ENCODE peak calls at places on chromosomes 6 and 20, in six cellular contexts. One of them, this sample, is unnamed. For H3K4me1, the result is how much of the 10 kb centered on the place peaks cover.

GRCh38 chr20:19978511-19979210 is 38.5 kb upstream of the NAA20 start:
- DNase-seq in Peyer's patch: no peak
- DNase-seq in A549: no peak
- DNase-seq in transverse colon: no peak
- DNase-seq in uterus: no peak
- DNase-seq in lung: no peak
- DNase-seq in this sample: no peak

GRCh38 chr6:137236581-137237355 is 17.6 kb upstream of the IFNGR1 start:
- DNase-seq in uterus: no peak
- DNase-seq in transverse colon: no peak
- DNase-seq in lung: no peak
- DNase-seq in A549: no peak
- DNase-seq in Peyer's patch: no peak
- DNase-seq in this sample: no peak

GRCh38 chr20:41136336-41136694 is 1.0 kb upstream of the PLCG1 start:
- DNase-seq in A549: no peak
- DNase-seq in uterus: no peak
- DNase-seq in transverse colon: no peak
- DNase-seq in Peyer's patch: no peak
- DNase-seq in lung: no peak
- DNase-seq in this sample: no peak

GRCh38 chr6:45486739-45487138 is 109.0 kb upstream of the SUPT3H start:
- DNase-seq in Peyer's patch: no peak
- DNase-seq in A549: no peak
- DNase-seq in lung: no peak
- DNase-seq in uterus: no peak
- DNase-seq in transverse colon: no peak
- DNase-seq in this sample: no peak

GRCh38 chr6:100479180-100480035 is 14.7 kb upstream of the SIM1 start:
- DNase-seq in transverse colon: no peak
- DNase-seq in A549: no peak
- DNase-seq in lung: no peak
- DNase-seq in Peyer's patch: no peak
- DNase-seq in uterus: no peak
- DNase-seq in this sample: no peak

GRCh38 chr6:7215140-7215539 is 97.9 kb downstream of the SSR1 start:
- DNase-seq in Peyer's patch: no peak
- DNase-seq in A549: no peak
- DNase-seq in uterus: no peak
- DNase-seq in transverse colon: no peak
- DNase-seq in lung: no peak
- DNase-seq in this sample: no peak

GRCh38 chr6:56850618-56851017 is 104.3 kb upstream of the BEND6 start:
- DNase-seq in A549: no peak
- DNase-seq in lung: no peak
- DNase-seq in Peyer's patch: no peak
- DNase-seq in uterus: no peak
- DNase-seq in transverse colon: no peak
- DNase-seq in this sample: no peak

GRCh38 chr20:6525447-6526303 is 241.8 kb upstream of the BMP2 start:
- DNase-seq in uterus: no peak
- DNase-seq in A549: no peak
- DNase-seq in transverse colon: no peak
- DNase-seq in lung: no peak
- DNase-seq in Peyer's patch: no peak
- DNase-seq in this sample: no peak

GRCh38 chr20:46134716-46135115 is 16.6 kb downstream of the CD40 start:
- DNase-seq in A549: no peak
- DNase-seq in uterus: no peak
- DNase-seq in lung: no peak
- DNase-seq in transverse colon: no peak
- DNase-seq in Peyer's patch: no peak
- DNase-seq in this sample: no peak

GRCh38 chr6:24640166-24640565 is 5.8 kb downstream of the KIAA0319 start:
- DNase-seq in A549: no peak
- DNase-seq in Peyer's patch: no peak
- DNase-seq in uterus: no peak
- DNase-seq in transverse colon: no peak
- DNase-seq in lung: no peak
- DNase-seq in this sample: no peak

GRCh38 chr6:158081657-158081935 is 86.5 kb downstream of the SERAC1 start:
- DNase-seq in A549: no peak
- DNase-seq in lung: no peak
- DNase-seq in transverse colon: no peak
- DNase-seq in Peyer's patch: no peak
- DNase-seq in uterus: no peak
- DNase-seq in this sample: no peak

GRCh38 chr6:169368200-169368599 is 114.6 kb upstream of the THBS2 start:
- DNase-seq in Peyer's patch: no peak
- DNase-seq in transverse colon: no peak
- DNase-seq in lung: no peak
- DNase-seq in uterus: no peak
- DNase-seq in A549: no peak
- DNase-seq in this sample: no peak

GRCh38 chr20:57061058-57061900 is 205.2 kb downstream of the BMP7 start:
- DNase-seq in transverse colon: no peak
- DNase-seq in Peyer's patch: peak
- DNase-seq in A549: peak
- DNase-seq in uterus: peak
- DNase-seq in lung: no peak
- DNase-seq in this sample: no peak

GRCh38 chr20:22583773-22584629 is at the start of gene FOXA2:
- DNase-seq in A549: peak
- DNase-seq in Peyer's patch: no peak
- DNase-seq in uterus: no peak
- DNase-seq in transverse colon: peak
- DNase-seq in lung: peak
- DNase-seq in this sample: no peak

GRCh38 chr6:159726918-159727716 is at the start of gene WTAP:
- DNase-seq in transverse colon: peak
- DNase-seq in Peyer's patch: peak
- DNase-seq in lung: peak
- DNase-seq in A549: peak
- DNase-seq in uterus: peak
- DNase-seq in this sample: peak

GRCh38 chr20:60009318-60009717 is 51.1 kb downstream of the CDH26 start:
- DNase-seq in uterus: no peak
- DNase-seq in lung: peak
- DNase-seq in A549: no peak
- DNase-seq in transverse colon: no peak
- DNase-seq in Peyer's patch: no peak
- DNase-seq in this sample: no peak

GRCh38 chr20:60060593-60060992 is 102.4 kb downstream of the CDH26 start:
- DNase-seq in Peyer's patch: no peak
- DNase-seq in transverse colon: no peak
- DNase-seq in uterus: no peak
- DNase-seq in lung: no peak
- DNase-seq in A549: no peak
- DNase-seq in this sample: no peak

DNA sequence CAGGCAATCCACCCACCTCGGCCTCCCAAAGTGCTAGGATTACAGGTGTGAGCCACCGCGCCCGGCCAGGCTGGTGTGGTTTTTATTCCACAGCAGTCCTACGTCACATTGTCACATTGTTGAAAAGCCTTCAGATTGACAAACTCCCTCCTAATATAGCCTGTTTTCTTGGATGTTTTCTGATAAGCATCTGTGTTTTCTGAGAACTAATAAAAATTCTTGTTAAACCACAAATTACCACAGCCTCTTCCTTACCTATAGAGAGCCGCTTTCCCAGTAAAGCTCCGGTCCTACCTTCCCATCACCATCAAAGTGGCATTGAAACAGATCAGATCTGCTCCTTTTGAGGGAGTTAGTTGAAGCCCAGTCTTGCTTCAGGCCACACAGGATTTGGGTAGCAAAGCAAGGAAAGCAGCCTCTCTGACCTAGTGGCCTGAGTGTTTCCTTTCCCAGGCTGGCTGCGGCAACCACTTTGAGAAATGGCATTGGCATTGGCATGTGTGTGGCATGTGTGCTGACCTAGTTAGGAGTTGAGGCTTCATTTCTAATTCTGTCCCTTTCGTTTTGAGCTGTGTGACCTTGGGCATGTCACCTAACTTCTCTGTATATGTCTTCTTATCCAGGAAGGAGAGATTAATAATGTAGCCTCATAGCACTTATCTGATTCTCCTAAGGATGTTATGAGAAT is 1.7 kb upstream of the PKIG start:
- DNase-seq in uterus: no peak
- DNase-seq in transverse colon: no peak
- DNase-seq in A549: no peak
- DNase-seq in Peyer's patch: no peak
- DNase-seq in lung: no peak
- DNase-seq in this sample: no peak
- H3K27ac ChIP-seq in uterus: peak
- H3K27ac ChIP-seq in transverse colon: peak
- H3K27ac ChIP-seq in A549: no peak
- H3K27ac ChIP-seq in Peyer's patch: peak
- H3K27ac ChIP-seq in lung: peak
- H3K27ac ChIP-seq in this sample: no peak

GRCh38 chr6:17705428-17705777 is 1.3 kb downstream of the NUP153 start:
- DNase-seq in lung: peak
- DNase-seq in transverse colon: peak
- DNase-seq in Peyer's patch: no peak
- DNase-seq in A549: peak
- DNase-seq in uterus: peak
- DNase-seq in this sample: no peak

GRCh38 chr6:17703256-17703694 is 3.5 kb downstream of the NUP153 start:
- DNase-seq in lung: no peak
- DNase-seq in A549: no peak
- DNase-seq in uterus: peak
- DNase-seq in Peyer's patch: no peak
- DNase-seq in transverse colon: no peak
- DNase-seq in this sample: no peak

GRCh38 chr6:17707371-17707651 is 586 bp upstream of the NUP153 start:
- DNase-seq in A549: no peak
- DNase-seq in transverse colon: no peak
- DNase-seq in uterus: no peak
- DNase-seq in Peyer's patch: no peak
- DNase-seq in lung: no peak
- DNase-seq in this sample: no peak

GRCh38 chr6:17706580-17707370 is at the start of gene NUP153:
- DNase-seq in uterus: peak
- DNase-seq in transverse colon: peak
- DNase-seq in Peyer's patch: peak
- DNase-seq in lung: peak
- DNase-seq in A549: peak
- DNase-seq in this sample: peak

DNA sequence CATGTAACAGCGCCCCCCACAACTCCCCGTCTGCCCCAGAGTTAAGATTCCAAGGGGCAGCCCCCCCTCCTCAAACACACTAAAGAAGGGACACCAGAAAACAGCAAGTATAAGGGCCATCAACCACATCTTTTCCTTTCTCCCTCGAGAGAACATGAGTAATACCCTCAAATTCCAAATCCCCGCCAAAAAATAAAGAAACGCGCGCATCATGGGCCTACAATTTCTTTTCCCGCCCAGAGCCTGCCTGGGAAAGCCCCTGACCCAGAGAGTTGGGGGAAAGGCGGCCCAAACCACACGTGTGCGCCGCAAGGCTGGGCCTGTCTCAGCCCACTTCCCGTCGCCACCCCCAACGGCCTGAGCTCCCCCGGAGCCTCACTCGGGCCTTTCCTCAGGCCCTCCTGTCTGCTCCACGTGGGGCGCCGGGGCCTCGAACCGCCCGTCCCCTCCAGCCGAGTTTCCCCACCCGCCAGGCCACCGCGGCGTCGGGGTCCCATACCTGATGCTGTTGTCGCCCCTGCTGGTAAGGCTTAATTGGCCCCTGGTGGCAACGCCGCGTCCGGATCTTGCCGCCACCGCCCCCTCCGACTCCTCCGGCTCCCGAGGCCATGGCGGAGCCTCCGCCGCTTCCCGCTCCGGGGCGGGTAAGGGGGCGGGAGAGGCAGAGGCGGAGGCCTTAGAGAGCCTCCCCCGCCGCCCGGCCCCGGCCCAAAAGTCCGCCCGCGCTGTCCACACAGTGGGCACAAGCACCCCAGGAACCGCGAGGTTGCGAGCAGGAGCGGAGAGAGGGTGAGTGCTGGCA is 746 bp downstream of the NUP153 start:
- DNase-seq in Peyer's patch: peak
- DNase-seq in uterus: peak
- DNase-seq in A549: peak
- DNase-seq in lung: peak
- DNase-seq in transverse colon: peak
- DNase-seq in this sample: peak
- TF ChIP-seq CTCF in Peyer's patch: no peak
- TF ChIP-seq CTCF in uterus: peak
- TF ChIP-seq CTCF in A549: no peak
- TF ChIP-seq CTCF in lung: no peak
- TF ChIP-seq CTCF in transverse colon: no peak
- TF ChIP-seq CTCF in this sample: no peak

DNA sequence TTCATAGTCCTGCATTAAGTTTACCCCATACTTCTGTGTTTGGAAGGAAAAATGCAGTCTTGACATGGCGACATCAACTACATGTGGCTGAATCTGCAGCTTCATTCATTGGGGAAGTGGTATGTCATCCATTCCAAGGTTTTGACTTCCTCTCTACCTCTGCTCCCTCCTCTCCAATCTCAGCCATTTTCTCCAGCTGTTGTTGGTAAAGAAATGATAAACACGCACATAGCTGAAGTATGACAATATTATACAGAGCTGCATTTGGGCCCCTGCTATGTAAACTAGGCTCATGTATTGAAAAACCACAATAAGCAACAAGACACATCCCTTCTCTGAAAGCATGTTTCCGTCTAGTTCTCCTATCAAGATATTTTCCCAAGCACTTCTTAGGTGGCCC is 39.2 kb upstream of the NEDD9 start:
- DNase-seq in Peyer's patch: no peak
- DNase-seq in transverse colon: no peak
- DNase-seq in A549: no peak
- DNase-seq in uterus: no peak
- DNase-seq in lung: no peak
- DNase-seq in this sample: no peak
- H3K4me1 ChIP-seq in Peyer's patch: under half
- H3K4me1 ChIP-seq in transverse colon: under half
- H3K4me1 ChIP-seq in A549: half or more
- H3K4me1 ChIP-seq in uterus: under half
- H3K4me1 ChIP-seq in lung: under half
- H3K4me1 ChIP-seq in this sample: under half

DNA sequence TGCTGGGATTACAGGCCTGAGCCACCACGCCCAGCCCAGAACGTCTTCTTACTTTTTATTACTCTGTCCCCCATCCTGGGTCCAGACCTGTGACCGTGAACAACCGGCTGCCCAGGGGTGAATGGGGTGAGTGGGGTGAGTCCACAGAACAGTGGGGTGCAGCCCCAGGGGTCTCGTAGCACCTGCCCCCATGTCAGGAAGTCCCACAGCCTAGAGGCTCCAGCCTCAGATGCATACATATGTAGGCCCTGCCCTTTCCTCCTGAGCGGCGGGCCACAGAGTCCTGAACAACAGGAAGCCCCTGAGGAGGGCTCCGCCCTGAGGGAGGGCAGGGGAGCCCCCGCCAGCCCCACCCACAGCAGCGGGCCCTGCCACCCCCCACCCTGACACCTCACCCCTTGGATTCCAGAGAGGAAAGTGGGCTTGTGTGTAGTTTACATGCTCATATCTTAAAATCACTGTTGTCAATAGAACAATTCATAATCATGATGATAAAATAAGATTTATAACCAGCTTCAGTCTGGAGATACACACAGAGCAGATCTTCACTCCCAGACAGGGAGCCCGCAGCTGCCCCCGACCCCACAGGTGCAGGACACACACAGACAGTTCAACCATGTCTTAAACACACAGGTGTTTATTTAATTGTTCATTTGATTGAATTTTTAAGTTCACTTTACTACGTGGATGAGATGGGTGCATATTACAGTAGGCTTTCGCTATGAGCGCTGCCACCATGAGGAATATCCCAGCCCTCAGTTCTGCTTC is 12.4 kb upstream of the GMEB2 start:
- DNase-seq in A549: no peak
- DNase-seq in transverse colon: peak
- DNase-seq in uterus: no peak
- DNase-seq in Peyer's patch: peak
- DNase-seq in lung: no peak
- DNase-seq in this sample: peak
- H3K27ac ChIP-seq in A549: no peak
- H3K27ac ChIP-seq in transverse colon: peak
- H3K27ac ChIP-seq in uterus: peak
- H3K27ac ChIP-seq in Peyer's patch: peak
- H3K27ac ChIP-seq in lung: peak
- H3K27ac ChIP-seq in this sample: peak